ENCODE peak calls at places on chromosome 11, in seven cellular contexts. H is NB4, S is GM12878, B is fibroblast of mammary gland, Z is stomach, F is retina, X is caudate nucleus. D is an unnamed sample.

GRCh38 chr11:95074806-95075563 is 8.3 kb downstream of the SRSF8 start:
- DNase-seq in F (no peak), X (peak; percentile 54), H (no peak), Z (peak; percentile 86), B (no peak), S (no peak), D (no peak)

GRCh38 chr11:102208835-102209234 is 98.6 kb downstream of the YAP1 start:
- DNase-seq in F (no peak), X (no peak), S (no peak), H (no peak), Z (no peak), B (no peak), D (no peak)

GRCh38 chr11:26286472-26287066 is 45.4 kb upstream of the ANO3 start:
- DNase-seq in F (peak; percentile 58), S (no peak), Z (no peak), B (peak; percentile 45), X (no peak), H (peak; percentile 30), D (peak; percentile 58)

GRCh38 chr11:115718945-115719344 is 214.7 kb upstream of the CADM1 start:
- DNase-seq in S (no peak), Z (no peak), F (no peak), H (no peak), B (no peak), X (no peak), D (no peak)

GRCh38 chr11:72576196-72576595 is 98.0 kb downstream of the PDE2A start:
- DNase-seq in S (no peak), F (no peak), X (no peak), Z (no peak), B (no peak), H (no peak), D (no peak)

GRCh38 chr11:126585388-126586302 is 230.2 kb downstream of the ST3GAL4 start:
- DNase-seq in F (peak; percentile 56), X (no peak), Z (peak; percentile 29), H (no peak), S (no peak), B (peak; percentile 97), D (peak; percentile 92)

GRCh38 chr11:132895340-132895739 is 637.0 kb downstream of the OPCML start:
- DNase-seq in Z (no peak), S (no peak), X (no peak), H (no peak), B (no peak), F (no peak), D (peak; percentile 61)

GRCh38 chr11:114820621-114821020 is 142.3 kb downstream of the NXPE2 start:
- DNase-seq in H (no peak), X (no peak), S (no peak), Z (no peak), F (no peak), B (no peak), D (no peak)

D was measured in iris pigment epithelial cell.